ENCODE peak calls at places on chromosomes 13 and 19, in six cellular contexts. S, K, Y, L, R and M are unnamed samples.

GRCh38 chr19:34794289-34794960 is 21.4 kb upstream of the ZNF599 start:
- DNase-seq in S (no peak), K (no peak), Y (no peak), L (no peak), R (no peak), M (no peak)

GRCh38 chr19:52369463-52370340 is at the start of gene ZNF880:
- DNase-seq in S (peak), K (peak), Y (peak), L (peak), R (peak), M (peak)

GRCh38 chr13:113628291-113629270 is 29.4 kb downstream of the ATP4B start:
- DNase-seq in S (no peak), K (no peak), Y (no peak), L (no peak), R (no peak), M (no peak)

GRCh38 chr19:17751103-17751911 is at the start of gene FCHO1:
- DNase-seq in S (no peak), K (peak), Y (peak), L (no peak), R (no peak), M (no peak)

GRCh38 chr13:75326173-75327131 is 155.5 kb downstream of the TBC1D4 start:
- DNase-seq in S (no peak), K (no peak), Y (peak), L (no peak), R (no peak), M (peak)

GRCh38 chr19:28966737-28967401 is 246.1 kb downstream of the UQCRFS1 start:
- DNase-seq in S (no peak), K (no peak), Y (no peak), L (no peak), R (no peak), M (no peak)

GRCh38 chr13:98226520-98226919 is 49.5 kb upstream of the RNF113B start:
- DNase-seq in S (no peak), K (no peak), Y (no peak), L (no peak), R (no peak), M (no peak)

GRCh38 chr13:99231726-99232125 is 26.5 kb downstream of the GPR18 start:
- DNase-seq in S (no peak), K (no peak), Y (no peak), L (no peak), R (no peak), M (no peak)

GRCh38 chr13:109412232-109412935 is 374.0 kb downstream of the IRS2 start:
- DNase-seq in S (peak), K (peak), Y (no peak), L (peak), R (peak), M (peak)

GRCh38 chr19:38733493-38734175 is 10.6 kb downstream of the CAPN12 start:
- DNase-seq in S (peak), K (no peak), Y (no peak), L (peak), R (peak), M (no peak)

GRCh38 chr19:8571006-8571411 is 6.2 kb downstream of the MYO1F start:
- DNase-seq in S (no peak), K (peak), Y (peak), L (no peak), R (peak), M (no peak)

GRCh38 chr13:95267662-95268369 is 33.4 kb downstream of the ABCC4 start:
- DNase-seq in S (no peak), K (no peak), Y (no peak), L (no peak), R (peak), M (peak)

GRCh38 chr19:13104848-13105646 is 2.4 kb upstream of the LYL1 start:
- DNase-seq in S (no peak), K (peak), Y (no peak), L (peak), R (no peak), M (no peak)

GRCh38 chr19:14497347-14497921 is 1.5 kb upstream of the GIPC1 start:
- DNase-seq in S (no peak), K (no peak), Y (no peak), L (peak), R (peak), M (peak)

GRCh38 chr19:39413269-39413902 is 917 bp downstream of the PLEKHG2 start:
- DNase-seq in S (peak), K (peak), Y (no peak), L (peak), R (peak), M (peak)

GRCh38 chr13:46354143-46355087 is 32.6 kb downstream of the RUBCNL start:
- DNase-seq in S (no peak), K (no peak), Y (no peak), L (no peak), R (peak), M (peak)

GRCh38 chr13:75399168-75399878 is 82.6 kb downstream of the TBC1D4 start:
- DNase-seq in S (no peak), K (no peak), Y (no peak), L (no peak), R (no peak), M (no peak)

GRCh38 chr19:10294368-10294697 is 4.6 kb downstream of the ICAM5 start:
- DNase-seq in S (no peak), K (no peak), Y (no peak), L (no peak), R (no peak), M (no peak)

GRCh38 chr19:18507021-18507726 is 14.7 kb downstream of the ELL start:
- DNase-seq in S (no peak), K (peak), Y (no peak), L (peak), R (no peak), M (peak)

GRCh38 chr19:44759083-44759804 is 10.7 kb downstream of the BCL3 start:
- DNase-seq in S (no peak), K (no peak), Y (no peak), L (no peak), R (no peak), M (no peak)

GRCh38 chr13:110913322-110913721 is 1.5 kb downstream of the ANKRD10 start:
- DNase-seq in S (no peak), K (no peak), Y (no peak), L (no peak), R (no peak), M (no peak)

GRCh38 chr13:91719033-91719432 is 320.6 kb downstream of the GPC5 start:
- DNase-seq in S (no peak), K (no peak), Y (no peak), L (no peak), R (peak), M (peak)

GRCh38 chr19:33404916-33405315 is 31.4 kb downstream of the CEBPG start:
- DNase-seq in S (no peak), K (no peak), Y (no peak), L (peak), R (no peak), M (no peak)

GRCh38 chr19:4636151-4636717 is 3.1 kb upstream of the TNFAIP8L1 start:
- DNase-seq in S (peak), K (peak), Y (peak), L (peak), R (peak), M (peak)

DNA sequence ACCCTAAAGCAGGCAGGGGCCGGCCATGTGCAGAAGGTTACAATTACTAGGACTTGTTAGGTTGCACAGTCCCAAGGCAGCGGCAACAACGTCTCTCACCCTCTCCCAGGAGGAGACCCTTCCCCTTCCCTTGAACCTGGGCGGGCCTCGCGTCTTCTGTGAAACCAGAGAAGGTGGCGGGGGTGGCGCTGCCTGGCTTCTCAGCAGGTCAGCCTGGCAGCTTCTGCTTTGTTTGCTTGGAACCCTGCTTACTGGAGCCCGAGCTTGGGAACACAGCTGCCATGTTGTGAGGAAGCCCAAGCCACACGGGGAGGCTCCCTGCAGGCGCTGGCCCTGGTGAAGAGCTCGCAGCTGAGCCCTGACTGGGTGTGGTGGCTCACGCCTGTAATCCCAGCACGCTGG is 15.5 kb downstream of the MKNK2 start:
- DNase-seq in S (no peak), K (no peak), Y (no peak), L (no peak), R (no peak), M (no peak)
- H3K27ac ChIP-seq in S (no peak), K (no peak), Y (no peak), L (no peak), R (no peak), M (no peak)

DNA sequence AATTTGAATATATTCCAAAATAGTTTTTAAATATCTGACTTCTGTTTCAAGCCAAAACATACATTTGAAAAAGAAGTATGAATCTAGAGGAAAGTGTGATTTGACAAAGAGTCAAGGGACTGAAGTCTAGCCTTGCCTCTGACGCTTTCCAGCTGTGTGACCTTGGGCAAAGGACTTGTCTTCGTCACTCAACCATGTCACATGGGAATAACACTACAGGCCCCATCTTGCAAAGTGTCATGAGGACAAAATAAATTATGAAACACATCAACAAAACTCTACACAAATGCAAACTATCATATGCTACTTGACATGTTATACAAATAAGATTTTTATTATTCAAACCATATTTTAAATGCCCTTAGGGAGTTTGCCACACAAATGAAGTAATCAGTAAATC is 73.0 kb downstream of the CYSLTR2 start:
- DNase-seq in S (no peak), K (peak), Y (no peak), L (no peak), R (no peak), M (no peak)
- H3K27ac ChIP-seq in S (peak), K (peak), Y (no peak), L (no peak), R (no peak), M (no peak)

GRCh38 chr19:1665565-1666047 is 13.2 kb upstream of the TCF3 start:
- DNase-seq in S (no peak), K (no peak), Y (no peak), L (no peak), R (no peak), M (no peak)
- H3K27ac ChIP-seq in S (no peak), K (no peak), Y (no peak), L (no peak), R (no peak), M (no peak)

GRCh38 chr19:310781-311496 is 19.7 kb upstream of the PLPP2 start:
- DNase-seq in S (no peak), K (no peak), Y (no peak), L (no peak), R (no peak), M (no peak)
- H3K27ac ChIP-seq in S (no peak), K (peak), Y (no peak), L (no peak), R (no peak), M (peak)